ENCODE peak calls at places on chromosomes 7 and 10, in five cellular contexts. R, K, Q, L and B are unnamed samples.

GRCh38 chr7:35430547-35431153 is 176.8 kb upstream of the TBX20 start:
- ATAC-seq in R (no peak), K (no peak), Q (peak), L (no peak), B (no peak)

GRCh38 chr7:10034843-10035556 is 938.7 kb upstream of the PHF14 start:
- ATAC-seq in R (no peak), K (no peak), Q (no peak), L (no peak), B (no peak)

GRCh38 chr10:101237080-101237817 is 8.0 kb upstream of the LBX1 start:
- ATAC-seq in R (no peak), K (no peak), Q (no peak), L (no peak), B (no peak)

GRCh38 chr7:151014950-151015349 is 9.3 kb downstream of the ATG9B start:
- ATAC-seq in R (no peak), K (no peak), Q (no peak), L (peak), B (no peak)

GRCh38 chr10:4109469-4109868 is 324.5 kb upstream of the KLF6 start:
- ATAC-seq in R (no peak), K (no peak), Q (no peak), L (no peak), B (no peak)

GRCh38 chr10:6072215-6072941 is 10.2 kb upstream of the IL2RA start:
- ATAC-seq in R (peak), K (no peak), Q (no peak), L (peak), B (peak)

GRCh38 chr7:71290382-71290781 is 158.4 kb downstream of the GALNT17 start:
- ATAC-seq in R (no peak), K (no peak), Q (no peak), L (no peak), B (no peak)

GRCh38 chr7:44466300-44467216 is 23.9 kb downstream of the NUDCD3 start:
- ATAC-seq in R (no peak), K (no peak), Q (no peak), L (no peak), B (no peak)

GRCh38 chr7:2687881-2688318 is at the start of gene AMZ1:
- ATAC-seq in R (peak), K (no peak), Q (peak), L (no peak), B (peak)

GRCh38 chr7:42605800-42606199 is 306.1 kb downstream of the C7orf25 start:
- ATAC-seq in R (no peak), K (no peak), Q (no peak), L (no peak), B (no peak)
- H3K27ac ChIP-seq in R (no peak), K (no peak), Q (no peak), L (no peak), B (no peak)

GRCh38 chr10:30045961-30046360 is 13.4 kb downstream of the JCAD start:
- ATAC-seq in R (no peak), K (no peak), Q (no peak), L (no peak), B (no peak)
- H3K4me3 ChIP-seq in R (no peak), K (no peak), Q (no peak), L (no peak), B (no peak)

DNA sequence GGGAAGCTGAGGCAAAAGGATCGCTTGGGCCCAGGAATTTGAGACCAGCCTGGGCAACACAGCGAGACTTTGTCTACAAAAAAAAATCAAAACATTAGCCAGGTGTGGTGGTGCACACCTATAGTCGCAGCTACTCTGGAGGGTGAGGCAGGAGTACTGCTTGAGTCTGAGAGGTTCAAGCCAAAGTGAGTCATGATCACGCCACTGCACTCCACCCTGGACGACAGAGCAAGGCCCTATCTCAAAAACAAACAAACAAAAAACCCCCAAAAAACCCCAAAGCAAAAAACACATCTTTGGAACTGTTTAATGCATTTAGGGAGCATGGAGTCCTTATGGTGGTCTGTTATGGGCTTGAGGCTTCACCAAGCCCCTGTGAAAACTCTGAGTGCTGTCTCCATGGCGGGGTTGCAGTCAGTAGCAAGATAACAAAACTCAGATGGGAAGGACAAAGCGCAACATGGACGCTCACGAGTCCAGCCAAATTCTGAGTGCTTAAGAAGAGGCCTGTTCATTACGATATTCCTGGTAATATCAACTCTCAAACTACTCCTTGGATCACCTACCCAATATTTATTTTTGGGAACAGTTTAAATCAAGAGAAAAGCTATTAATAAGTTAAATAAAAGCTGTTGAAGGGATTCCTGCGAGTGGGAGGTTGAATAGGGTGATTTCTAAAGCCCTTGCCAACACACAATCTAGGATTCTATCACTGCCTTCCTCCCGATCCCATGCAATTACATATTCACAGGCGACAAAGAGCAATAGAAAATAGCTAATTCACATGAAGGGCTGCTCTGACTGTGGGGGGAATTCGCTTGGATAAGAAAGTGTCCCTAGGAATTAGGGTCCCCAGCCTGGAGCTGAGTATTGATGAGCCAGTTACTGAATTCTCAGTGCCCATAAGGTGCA is 123.3 kb downstream of the HIPK2 start:
- ATAC-seq in R (no peak), K (no peak), Q (no peak), L (no peak), B (no peak)
- H3K27ac ChIP-seq in R (peak), K (no peak), Q (no peak), L (no peak), B (no peak)

GRCh38 chr7:146661929-146662328 is 545.3 kb downstream of the CNTNAP2 start:
- ATAC-seq in R (no peak), K (no peak), Q (no peak), L (no peak), B (no peak)

GRCh38 chr7:146661435-146661834 is 544.8 kb downstream of the CNTNAP2 start:
- ATAC-seq in R (no peak), K (no peak), Q (no peak), L (no peak), B (no peak)

GRCh38 chr7:146658604-146659003 is 542.0 kb downstream of the CNTNAP2 start:
- ATAC-seq in R (no peak), K (no peak), Q (no peak), L (no peak), B (no peak)

GRCh38 chr7:146659732-146660131 is 543.1 kb downstream of the CNTNAP2 start:
- ATAC-seq in R (no peak), K (peak), Q (no peak), L (no peak), B (no peak)

GRCh38 chr7:146660839-146661238 is 544.2 kb downstream of the CNTNAP2 start:
- ATAC-seq in R (peak), K (no peak), Q (peak), L (no peak), B (no peak)
- H3K4me3 ChIP-seq in R (no peak), K (no peak), Q (no peak), L (no peak), B (no peak)

GRCh38 chr7:6460990-6461584 is 13.3 kb upstream of the DAGLB start:
- ATAC-seq in R (no peak), K (no peak), Q (no peak), L (no peak), B (no peak)
- H3K27ac ChIP-seq in R (no peak), K (no peak), Q (no peak), L (no peak), B (no peak)

DNA sequence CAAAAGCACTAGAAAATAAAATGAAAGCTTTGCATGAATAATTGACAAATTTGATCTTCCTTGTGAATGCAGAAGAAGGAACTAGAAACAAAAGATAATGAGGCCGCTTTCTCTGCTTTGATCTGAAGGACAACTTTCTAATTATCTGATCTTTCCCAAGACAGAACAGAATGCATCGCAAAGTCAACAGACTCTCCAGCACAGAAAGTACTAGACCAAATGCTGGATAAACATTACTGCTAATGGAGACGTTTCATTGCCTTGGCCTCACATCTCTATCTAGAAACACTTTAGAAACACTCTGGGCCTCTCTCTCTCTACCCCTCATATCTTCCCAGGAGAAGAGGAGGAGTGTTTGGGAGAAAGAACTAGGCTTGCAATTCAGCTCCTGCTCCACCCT is 76.4 kb downstream of the LRRC17 start:
- ATAC-seq in R (no peak), K (no peak), Q (no peak), L (no peak), B (no peak)
- H3K4me3 ChIP-seq in R (no peak), K (no peak), Q (no peak), L (no peak), B (no peak)

DNA sequence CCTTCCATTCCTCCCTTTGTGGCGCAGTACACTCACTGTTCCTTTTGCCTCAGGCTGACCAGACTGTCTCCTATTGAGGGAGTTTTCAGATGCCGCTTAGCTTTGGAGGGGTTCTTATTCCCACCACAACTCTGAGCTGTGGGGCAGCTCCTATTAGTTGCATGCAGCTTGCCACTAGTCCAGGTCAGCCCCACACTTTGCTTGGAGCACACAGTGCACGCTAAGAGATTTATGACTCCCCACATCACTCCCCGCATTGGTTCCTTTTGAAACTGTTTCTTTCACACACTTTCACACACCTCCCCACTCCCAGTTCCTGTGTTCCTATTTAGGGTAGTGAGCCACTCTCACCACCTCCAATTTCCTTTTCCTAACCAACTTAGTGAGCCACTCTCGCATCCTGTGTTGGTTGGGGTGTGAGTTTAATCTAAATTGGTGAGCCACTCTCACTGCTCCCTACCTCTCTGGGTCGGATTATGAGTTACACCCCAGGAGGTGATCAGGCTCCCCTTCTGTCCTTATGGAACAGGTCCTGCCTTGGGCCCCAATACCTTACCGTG is 10.4 kb upstream of the ZNF485 start:
- ATAC-seq in R (no peak), K (no peak), Q (peak), L (no peak), B (no peak)
- H3K27ac ChIP-seq in R (no peak), K (no peak), Q (no peak), L (no peak), B (no peak)

GRCh38 chr7:124033093-124033806 is 383 bp upstream of the TMEM229A start:
- ATAC-seq in R (peak), K (peak), Q (peak), L (no peak), B (peak)
- H3K4me3 ChIP-seq in R (no peak), K (no peak), Q (peak), L (no peak), B (peak)

DNA sequence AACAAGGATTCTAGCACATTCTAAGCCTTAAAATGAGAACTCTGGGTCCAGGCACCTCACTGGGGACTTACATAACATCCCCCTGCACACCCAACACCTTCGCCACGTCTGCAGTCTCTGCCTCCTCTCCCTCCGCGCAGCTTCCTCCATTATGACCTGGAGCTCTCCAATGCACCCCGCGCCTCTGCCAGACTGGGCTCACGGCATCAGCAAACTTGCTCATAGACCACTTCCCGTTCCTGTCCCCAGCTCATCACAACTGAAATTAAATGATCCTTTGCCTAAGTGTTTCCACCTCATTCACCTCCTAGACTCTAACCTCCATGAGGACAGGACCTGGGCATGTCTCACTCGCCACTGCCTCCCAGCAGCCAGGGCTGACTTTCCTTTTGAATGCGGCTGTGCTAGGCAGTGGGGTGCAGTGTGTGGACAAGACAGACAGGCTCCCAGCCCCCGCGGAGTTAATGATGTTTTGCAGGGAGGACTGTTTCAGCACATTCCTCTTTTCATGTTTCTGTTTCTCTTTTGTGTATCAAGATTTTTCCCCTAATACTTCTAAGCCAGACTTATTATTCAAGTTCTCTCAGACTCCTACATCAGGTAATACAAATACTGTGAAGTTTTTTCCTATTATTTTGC is 18.8 kb downstream of the CHST15 start:
- ATAC-seq in R (peak), K (no peak), Q (peak), L (peak), B (no peak)
- H3K27ac ChIP-seq in R (no peak), K (no peak), Q (no peak), L (no peak), B (no peak)